ENCODE peak calls at places on chromosomes 11 and 22, in seven cellular contexts. C is H1, F is IMR-90, O is H9, P is neuronal stem cell, X is mesendoderm, G is trophoblast cell. T is an unnamed sample.

GRCh38 chr11:111329306-111330204 is 31.2 kb downstream of the POU2AF3 start:
- DNase-seq in X (no peak), C (no peak), P (no peak), F (no peak), G (no peak), O (no peak), T (no peak)

GRCh38 chr11:47152953-47153950 is 23.4 kb downstream of the ARFGAP2 start:
- DNase-seq in X (peak), P (peak), F (peak), O (peak), C (no peak), G (peak), T (peak)

GRCh38 chr22:44574057-44574456 is 76.0 kb upstream of the RTL6 start:
- DNase-seq in X (no peak), O (no peak), C (no peak), P (no peak), F (peak), G (no peak), T (no peak)

GRCh38 chr22:33513388-33514336 is 406.6 kb downstream of the LARGE1 start:
- DNase-seq in C (no peak), F (peak), P (no peak), X (no peak), G (no peak), O (no peak), T (peak)

GRCh38 chr22:46335201-46336118 is at the start of gene TRMU:
- DNase-seq in P (peak), G (peak), C (peak), F (peak), O (peak), X (peak), T (peak)

GRCh38 chr11:46724088-46724487 is 5.1 kb downstream of the F2 start:
- DNase-seq in O (no peak), X (no peak), P (no peak), F (no peak), G (peak), C (no peak), T (no peak)

GRCh38 chr11:118633319-118633690 is 25.9 kb downstream of the PHLDB1 start:
- DNase-seq in O (no peak), G (no peak), P (no peak), C (no peak), F (no peak), X (no peak), T (no peak)

GRCh38 chr11:10117709-10118341 is 176.2 kb downstream of the SBF2 start:
- DNase-seq in F (peak), X (no peak), C (no peak), O (no peak), G (peak), P (no peak), T (peak)

GRCh38 chr11:79425463-79425862 is 15.4 kb downstream of the TENM4 start:
- DNase-seq in C (no peak), O (no peak), P (no peak), G (no peak), X (no peak), F (no peak), T (no peak)

GRCh38 chr22:40325315-40325714 is 21.0 kb upstream of the ADSL start:
- DNase-seq in P (no peak), C (no peak), G (no peak), X (no peak), O (no peak), F (no peak), T (no peak)

GRCh38 chr22:27799334-27800249 is 2.0 kb downstream of the MN1 start:
- DNase-seq in X (no peak), G (no peak), C (no peak), O (peak), P (no peak), F (no peak), T (peak)

GRCh38 chr11:90448280-90448679 is 225.4 kb upstream of the CHORDC1 start:
- DNase-seq in O (no peak), F (no peak), G (no peak), X (no peak), P (no peak), C (no peak), T (no peak)

GRCh38 chr22:50712341-50713007 is 25.5 kb upstream of the ACR start:
- DNase-seq in O (no peak), F (no peak), X (no peak), G (no peak), P (no peak), C (no peak), T (no peak)

DNA sequence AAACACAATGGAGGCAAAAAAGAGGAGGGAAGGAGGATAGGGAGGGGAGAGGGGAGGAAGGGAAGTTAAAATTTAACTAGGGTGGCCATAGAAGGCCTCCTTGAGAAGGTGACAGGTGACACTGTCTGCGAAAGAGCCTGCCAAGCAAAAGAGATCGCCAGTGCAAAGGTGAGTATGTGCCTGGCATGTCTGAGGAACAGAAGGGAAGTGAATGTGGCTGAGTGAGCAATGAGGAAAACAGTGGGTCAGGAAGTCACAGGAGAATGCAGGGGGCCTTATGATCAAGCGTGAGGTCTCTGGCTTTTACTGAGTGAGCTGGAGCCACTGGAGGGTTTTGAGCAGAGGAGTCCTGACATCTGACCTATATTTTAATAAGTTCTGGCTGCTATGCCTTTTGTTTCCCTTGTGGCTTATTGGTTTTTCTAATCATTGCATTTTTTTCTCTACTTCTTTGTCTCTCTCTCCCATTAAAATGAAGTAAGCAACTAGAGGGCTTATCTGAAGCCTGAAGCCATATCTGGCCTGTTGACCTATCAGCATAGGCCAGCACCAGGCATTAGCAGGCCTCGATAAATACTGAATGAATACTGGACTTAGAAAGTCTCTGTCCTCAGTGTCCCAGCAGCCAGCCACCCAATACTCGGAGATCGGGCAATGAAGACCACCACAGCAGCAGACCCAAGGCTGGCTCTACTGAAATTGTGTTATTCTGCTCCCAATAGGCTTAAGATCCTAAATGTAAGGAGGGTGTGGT is 5.6 kb downstream of the AP1B1 start:
- DNase-seq in X (no peak), P (no peak), F (no peak), C (no peak), G (no peak), O (no peak), T (no peak)
- H3K27ac ChIP-seq in X (no peak), P (no peak), F (no peak), C (no peak), G (no peak), O (no peak), T (no peak)

GRCh38 chr11:75934851-75935250 is 119.8 kb downstream of the UVRAG start:
- DNase-seq in P (no peak), C (no peak), X (no peak), G (no peak), O (no peak), F (no peak), T (no peak)
- H2BK5ac ChIP-seq in P (no peak), C (no peak), X (no peak), G (no peak), O (no peak), F (no peak), T (no peak)

GRCh38 chr11:3155691-3156258 is 9.3 kb downstream of the OSBPL5 start:
- DNase-seq in P (no peak), X (no peak), F (no peak), O (no peak), G (no peak), C (no peak), T (no peak)
- H3K27ac ChIP-seq in P (no peak), X (no peak), F (peak), O (no peak), G (peak), C (no peak), T (no peak)

DNA sequence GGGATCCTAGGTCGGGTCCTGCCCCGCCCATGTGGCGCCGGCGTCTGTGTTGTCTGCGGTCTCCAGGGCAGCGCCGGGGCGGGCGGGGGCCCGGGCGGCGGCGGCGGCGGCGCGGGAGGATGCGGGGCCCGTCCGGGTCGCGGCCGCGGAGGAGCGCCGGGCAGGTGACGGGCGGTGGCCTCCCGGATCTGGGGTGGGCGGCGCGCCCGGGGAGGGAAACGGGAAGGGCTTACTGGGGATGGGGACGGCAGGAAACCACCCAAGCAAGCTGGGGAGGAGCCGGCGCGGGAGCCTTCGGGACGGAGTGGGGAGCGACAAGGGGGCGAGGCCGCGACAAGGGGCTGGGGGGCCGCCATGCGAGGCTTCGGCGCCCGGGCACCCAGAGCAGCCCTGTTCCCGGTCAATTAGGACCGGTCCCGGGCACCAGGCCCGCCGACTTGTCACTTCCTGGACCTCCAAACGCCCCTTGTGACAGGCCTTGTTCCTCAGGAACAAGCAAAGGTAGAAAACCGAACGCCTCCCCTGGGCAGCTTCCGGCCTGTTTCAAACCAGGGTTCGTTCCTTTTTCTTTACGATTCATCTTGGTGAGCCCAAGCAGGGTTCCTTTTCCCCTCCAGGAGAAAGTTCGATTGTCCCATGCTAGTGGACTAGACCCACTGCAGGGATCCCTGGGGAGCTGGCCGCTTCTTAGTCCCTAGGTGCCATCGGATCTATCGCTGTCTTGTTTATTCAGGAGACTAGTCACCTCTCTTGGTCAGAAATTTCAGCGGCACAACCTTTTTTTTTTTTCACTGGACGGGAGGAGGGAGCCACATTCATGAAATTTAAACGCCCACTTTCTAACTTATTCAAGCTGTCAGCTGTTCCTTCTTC is 486 bp downstream of the JHY start:
- DNase-seq in F (peak), G (peak), P (peak), X (peak), C (no peak), O (peak), T (peak)
- H2BK5ac ChIP-seq in F (no peak), G (peak), P (no peak), X (no peak), C (no peak), O (no peak), T (peak)

GRCh38 chr11:35104655-35105054 is 34.3 kb upstream of the CD44 start:
- DNase-seq in G (peak), O (no peak), C (no peak), X (no peak), F (no peak), P (no peak), T (no peak)

GRCh38 chr11:35101223-35101622 is 37.7 kb upstream of the CD44 start:
- DNase-seq in P (no peak), F (no peak), G (no peak), O (no peak), X (no peak), C (no peak), T (no peak)

GRCh38 chr11:35103366-35104194 is 35.4 kb upstream of the CD44 start:
- DNase-seq in G (no peak), C (no peak), F (peak), X (no peak), O (no peak), P (no peak), T (peak)

GRCh38 chr11:35099278-35100018 is 39.5 kb upstream of the CD44 start:
- DNase-seq in C (no peak), O (no peak), F (peak), G (peak), P (no peak), X (no peak), T (peak)

GRCh38 chr11:35102267-35102666 is 36.7 kb upstream of the CD44 start:
- DNase-seq in C (no peak), X (no peak), G (no peak), F (no peak), P (no peak), O (no peak), T (no peak)
- H3K27ac ChIP-seq in C (no peak), X (no peak), G (no peak), F (no peak), P (no peak), O (no peak), T (no peak)

DNA sequence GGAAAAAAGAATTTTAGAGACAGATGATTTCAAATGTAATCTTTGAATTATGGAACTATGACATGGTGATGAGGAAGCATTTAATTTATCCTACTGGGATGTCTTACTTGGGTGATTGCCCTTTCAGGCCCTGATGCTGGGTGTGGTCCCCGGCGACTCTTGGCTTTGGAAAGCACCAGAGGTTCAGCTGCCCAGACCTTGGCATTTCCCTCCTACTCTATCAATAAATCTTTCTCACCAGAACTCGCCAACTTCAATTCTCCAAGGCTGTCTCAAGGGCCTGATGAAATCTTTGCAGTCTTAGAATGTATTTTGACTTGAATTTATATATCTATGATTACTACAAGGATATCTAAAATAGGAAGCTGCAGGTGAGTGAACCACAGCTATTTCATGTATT is 18.5 kb upstream of the OR4D5 start:
- DNase-seq in P (no peak), X (no peak), G (no peak), O (no peak), C (no peak), F (no peak), T (no peak)
- H2BK5ac ChIP-seq in P (no peak), X (no peak), G (no peak), O (no peak), C (no peak), F (no peak), T (no peak)

T was measured in mesenchymal stem cell.